ENCODE peak calls at places on chromosomes 12 and 14, in four cellular contexts. N is astrocyte, S is kidney, D is SK-N-MC. M is an unnamed sample.

GRCh38 chr12:16063728-16064127 is 152.6 kb downstream of the DERA start:
- DNase-seq in N (peak; percentile 6), S (no peak), D (no peak), M (no peak)

GRCh38 chr14:75886661-75887348 is 95.0 kb downstream of the TGFB3 start:
- DNase-seq in N (no peak), S (no peak), D (no peak), M (peak; percentile 73)

GRCh38 chr14:61395115-61395725 is 73.8 kb downstream of the PRKCH start:
- DNase-seq in N (no peak), S (no peak), D (no peak), M (no peak)

GRCh38 chr14:85243306-85243705 is 286.6 kb upstream of the FLRT2 start:
- DNase-seq in N (no peak), S (no peak), D (no peak), M (no peak)

GRCh38 chr12:17266856-17267255 is 660.9 kb upstream of the LMO3 start:
- DNase-seq in N (no peak), S (no peak), D (no peak), M (no peak)

GRCh38 chr14:30854492-30854891 is 19.9 kb upstream of the COCH start:
- DNase-seq in N (no peak), S (no peak), D (no peak), M (no peak)

GRCh38 chr12:113172185-113172584 is 13.1 kb downstream of the DDX54 start:
- DNase-seq in N (no peak), S (no peak), D (no peak), M (no peak)

GRCh38 chr14:75204106-75204505 is 27.7 kb upstream of the TMED10 start:
- DNase-seq in N (no peak), S (no peak), D (no peak), M (peak; percentile 87)

GRCh38 chr14:97944380-97944779 is 1147.2 kb downstream of the VRK1 start:
- DNase-seq in N (no peak), S (no peak), D (no peak), M (no peak)

GRCh38 chr14:58298880-58299664 is 717 bp downstream of the ARID4A start:
- DNase-seq in N (no peak), S (peak; percentile 87), D (no peak), M (peak; percentile 56)

GRCh38 chr12:65602579-65603295 is 221.5 kb upstream of the HMGA2 start:
- DNase-seq in N (peak; percentile 88), S (peak; percentile 77), D (no peak), M (peak; percentile 98)

GRCh38 chr14:36474593-36474992 is 45.4 kb downstream of the NKX2-1 start:
- DNase-seq in N (no peak), S (no peak), D (no peak), M (no peak)

GRCh38 chr14:28461379-28461778 is 305.2 kb upstream of the FOXG1 start:
- DNase-seq in N (peak; percentile 42), S (no peak), D (no peak), M (peak; percentile 45)

GRCh38 chr14:105999361-106000028 is 473.1 kb downstream of the TMEM121 start:
- DNase-seq in N (no peak), S (peak; percentile 75), D (no peak), M (peak; percentile 19)

GRCh38 chr12:81211306-81211705 is 133.4 kb downstream of the ACSS3 start:
- DNase-seq in N (no peak), S (no peak), D (no peak), M (no peak)

GRCh38 chr12:66453837-66454236 is 151.5 kb downstream of the HELB start:
- DNase-seq in N (no peak), S (no peak), D (no peak), M (peak; percentile 22)

GRCh38 chr12:131919051-131919347 is 10.1 kb upstream of the PUS1 start:
- DNase-seq in N (no peak), S (no peak), D (no peak), M (no peak)

GRCh38 chr12:6345319-6346071 is 3.6 kb upstream of the TNFRSF1A start:
- DNase-seq in N (peak; percentile 97), S (peak; percentile 75), D (no peak), M (peak; percentile 76)

GRCh38 chr12:12608557-12608957 is 3.1 kb upstream of the CREBL2 start:
- DNase-seq in N (no peak), S (no peak), D (no peak), M (no peak)

GRCh38 chr14:65156568-65157366 is 54.5 kb upstream of the MAX start:
- DNase-seq in N (peak; percentile 76), S (peak; percentile 75), D (no peak), M (peak; percentile 84)

GRCh38 chr14:97039717-97040363 is 242.7 kb downstream of the VRK1 start:
- DNase-seq in N (no peak), S (no peak), D (no peak), M (no peak)

GRCh38 chr12:69476276-69477017 is 6.3 kb downstream of the FRS2 start:
- DNase-seq in N (no peak), S (no peak), D (peak; percentile 55), M (no peak)

GRCh38 chr12:20883288-20883687 is 72.8 kb downstream of the SLCO1B3 start:
- DNase-seq in N (peak; percentile 29), S (no peak), D (no peak), M (no peak)

GRCh38 chr14:96588410-96589249 is 86.4 kb downstream of the PAPOLA start:
- DNase-seq in N (no peak), S (no peak), D (no peak), M (no peak)

GRCh38 chr12:1429980-1430379 is 164.4 kb downstream of the FBXL14 start:
- DNase-seq in N (peak; percentile 71), S (no peak), D (no peak), M (peak; percentile 67)

GRCh38 chr14:69481815-69482568 is 2.5 kb upstream of the PLEKHD1 start:
- DNase-seq in N (no peak), S (no peak), D (no peak), M (no peak)

GRCh38 chr12:82326905-82327503 is 31.2 kb downstream of the CCDC59 start:
- DNase-seq in N (peak; percentile 10), S (no peak), D (peak; percentile 48), M (peak; percentile 77)

GRCh38 chr14:73634333-73634833 is 10.4 kb upstream of the DNAL1 start:
- DNase-seq in N (no peak), S (peak; percentile 77), D (no peak), M (no peak)

DNA sequence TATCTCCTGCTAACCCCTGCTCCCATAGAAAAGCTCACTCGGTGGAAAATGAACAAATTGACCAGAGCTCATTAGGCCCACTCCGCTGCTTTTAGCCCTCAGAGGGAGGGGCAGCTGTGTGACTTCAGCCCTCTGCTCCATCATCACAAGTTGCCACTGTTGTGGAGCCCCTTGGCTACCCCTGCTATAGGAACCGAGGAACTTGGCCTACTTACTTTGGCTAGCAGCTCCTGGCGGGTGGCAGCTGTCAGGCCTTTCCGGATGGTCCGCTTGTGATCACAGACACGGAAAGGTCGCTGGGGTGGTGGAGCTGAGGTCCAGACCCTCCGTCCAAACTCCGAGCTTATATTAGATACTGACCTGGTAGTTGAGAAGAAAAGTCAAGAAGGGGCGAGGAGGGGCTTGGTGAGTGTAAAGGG is 612 bp downstream of the CIDEB start:
- DNase-seq in N (no peak), S (no peak), D (no peak), M (no peak)
- H3K36me3 ChIP-seq in N (peaks cover 39% of the 10 kb centered on the region), S (peaks cover 48% of the 10 kb centered on the region), D (peaks cover 46% of the 10 kb centered on the region), M (peaks cover 49% of the 10 kb centered on the region)

DNA sequence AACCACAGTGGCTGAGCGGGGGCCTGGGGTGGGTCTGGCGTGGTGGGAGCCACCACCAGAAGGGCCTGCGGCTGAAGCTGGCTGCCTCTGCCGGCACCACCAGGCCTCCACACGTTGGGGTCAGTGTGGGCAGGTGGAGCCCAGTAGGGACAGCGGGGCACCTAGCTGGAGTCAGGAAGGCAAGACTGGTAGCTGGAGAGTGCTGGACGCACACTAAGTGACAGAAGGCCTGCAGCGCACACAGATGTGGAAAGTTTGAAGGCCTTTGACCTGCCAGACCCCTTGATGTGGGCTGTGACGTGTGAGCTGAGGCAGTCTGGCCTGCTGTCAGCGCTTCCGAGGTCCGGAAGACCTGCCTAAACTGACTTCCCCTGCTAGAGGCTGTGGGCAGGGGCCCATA is 26.3 kb downstream of the RIN3 start:
- DNase-seq in N (no peak), S (no peak), D (no peak), M (no peak)
- H3K9ac ChIP-seq in N (peak overlapping the region; percentile 70), S (no peak overlapping the region), D (no peak overlapping the region), M (peak overlapping the region; percentile 47)

GRCh38 chr14:39433452-39433813 is 1.2 kb upstream of the FBXO33 start:
- DNase-seq in N (no peak), S (no peak), D (no peak), M (no peak)
- H3K4me3 ChIP-seq in N (peak overlapping the region; percentile 83), S (peak overlapping the region; percentile 92), D (peak overlapping the region; percentile 99), M (peak overlapping the region; percentile 95)

GRCh38 chr12:121827351-121828099 is 23.7 kb downstream of the SETD1B start:
- DNase-seq in N (no peak), S (no peak), D (no peak), M (no peak)

GRCh38 chr12:121830134-121830533 is 26.3 kb downstream of the SETD1B start:
- DNase-seq in N (no peak), S (no peak), D (no peak), M (no peak)

GRCh38 chr12:121828826-121829225 is 25.0 kb downstream of the SETD1B start:
- DNase-seq in N (no peak), S (no peak), D (no peak), M (no peak)

GRCh38 chr12:121829250-121829918 is 25.6 kb downstream of the SETD1B start:
- DNase-seq in N (no peak), S (no peak), D (no peak), M (no peak)

DNA sequence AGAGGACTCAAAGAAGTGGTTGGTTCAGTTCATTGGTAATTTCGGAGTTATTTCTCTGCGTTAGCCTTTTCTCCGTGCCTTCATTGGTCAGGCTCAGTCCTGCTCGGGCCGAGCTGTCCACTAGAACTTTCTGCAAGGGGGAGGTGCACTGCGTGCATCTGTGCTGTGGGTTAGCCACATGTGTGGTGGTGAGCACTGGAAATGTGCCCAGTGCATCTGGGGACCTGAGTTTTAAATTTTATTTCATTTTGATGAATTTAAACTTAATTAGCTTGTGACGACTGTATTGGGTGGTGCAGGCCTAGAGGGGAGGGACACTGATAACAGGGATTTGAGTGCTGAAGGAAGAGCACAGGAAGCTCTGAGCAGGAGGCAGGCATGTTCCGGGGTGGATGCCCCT is 24.5 kb downstream of the SETD1B start:
- DNase-seq in N (no peak), S (no peak), D (no peak), M (no peak)
- H3K36me3 ChIP-seq in N (peaks cover 42% of the 10 kb centered on the region), S (peaks cover 36% of the 10 kb centered on the region), D (peaks cover 39% of the 10 kb centered on the region), M (peaks cover 58% of the 10 kb centered on the region)

GRCh38 chr14:91869556-91869955 is 2.2 kb upstream of the TC2N start:
- DNase-seq in N (no peak), S (no peak), D (no peak), M (no peak)
- H3K9ac ChIP-seq in N (no peak overlapping the region), S (no peak overlapping the region), D (no peak overlapping the region), M (no peak overlapping the region)

DNA sequence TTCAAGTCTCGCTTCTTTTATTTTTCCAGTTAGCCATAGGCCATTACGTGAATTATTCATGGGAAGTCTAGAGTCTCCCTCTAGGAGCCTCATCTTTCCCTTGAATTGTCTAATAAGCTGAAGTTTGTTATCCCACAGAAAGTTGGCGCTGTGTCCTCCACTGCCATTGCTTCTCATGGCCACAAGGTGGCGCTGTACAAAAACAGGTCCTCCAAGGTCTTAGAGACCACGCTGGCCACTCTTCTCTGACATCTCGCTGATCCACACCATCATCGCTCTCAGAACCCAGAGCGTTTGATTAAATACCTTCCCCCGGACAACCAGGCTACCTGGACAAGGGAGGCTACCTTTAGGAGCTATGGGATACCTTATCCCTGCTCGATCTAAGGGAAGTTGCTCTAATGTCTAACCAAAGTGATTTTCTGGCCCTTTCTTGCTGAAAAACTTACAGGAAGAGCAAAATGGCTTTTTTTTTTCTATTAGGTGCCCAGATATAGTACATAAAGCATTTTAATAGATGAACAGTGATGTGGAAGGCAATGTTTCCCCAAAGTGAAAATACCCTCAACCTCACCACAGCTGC is 110.0 kb downstream of the CCDC60 start:
- DNase-seq in N (peak; percentile 2), S (no peak), D (peak; percentile 39), M (peak; percentile 7)
- H3K4me3 ChIP-seq in N (no peak overlapping the region), S (no peak overlapping the region), D (no peak overlapping the region), M (no peak overlapping the region)